ENCODE peak calls at places on chromosomes 16 and 17, in ten cellular contexts. X, B, G, S, H, C, I, E, O and K are unnamed samples.

GRCh38 chr17:57946798-57947358 is 8.3 kb downstream of the CUEDC1 start:
- DNase-seq in X (peak; percentile 42), E (no peak), I (peak; percentile 53), G (peak; percentile 58), S (peak; percentile 45), C (no peak), B (no peak), H (no peak), O (no peak), K (no peak)

GRCh38 chr16:8989099-8989878 is 25.6 kb upstream of the USP7 start:
- DNase-seq in E (no peak), O (peak; percentile 32), S (no peak), B (no peak), G (no peak), X (no peak), C (no peak), I (no peak), H (no peak), K (no peak)

GRCh38 chr17:77666881-77667395 is 291.6 kb upstream of the TNRC6C start:
- DNase-seq in E (no peak), X (no peak), B (peak; percentile 40), C (no peak), I (no peak), G (no peak), S (no peak), O (no peak), H (no peak), K (no peak)

GRCh38 chr17:37813753-37814152 is 68.9 kb upstream of the HNF1B start:
- DNase-seq in C (no peak), O (peak; percentile 99), X (no peak), G (peak; percentile 99), I (no peak), E (no peak), B (no peak), S (no peak), H (peak; percentile 45), K (no peak)

GRCh38 chr16:57537194-57537505 is 779 bp upstream of the CCDC102A start:
- DNase-seq in C (no peak), O (no peak), H (no peak), E (no peak), G (no peak), B (no peak), S (no peak), X (no peak), I (no peak), K (no peak)

GRCh38 chr16:77191259-77191969 is 424 bp downstream of the MON1B start:
- DNase-seq in X (no peak), H (no peak), O (no peak), I (no peak), C (no peak), E (no peak), S (peak; percentile 45), G (no peak), B (no peak), K (no peak)

GRCh38 chr17:82177761-82178498 is 34.7 kb downstream of the CCDC57 start:
- DNase-seq in C (no peak), X (no peak), G (no peak), I (no peak), H (no peak), B (no peak), O (no peak), E (no peak), S (no peak), K (no peak)

GRCh38 chr16:70331091-70331490 is 15.6 kb upstream of the DDX19A start:
- DNase-seq in E (no peak), I (no peak), C (no peak), S (no peak), O (no peak), X (no peak), B (no peak), G (no peak), H (no peak), K (no peak)

GRCh38 chr17:31318298-31319190 is 2.9 kb downstream of the EVI2A start:
- DNase-seq in H (peak; percentile 29), O (peak; percentile 82), B (no peak), C (no peak), X (peak; percentile 27), E (peak; percentile 53), I (peak; percentile 71), S (peak; percentile 54), G (peak; percentile 76), K (no peak)

GRCh38 chr16:24929409-24929808 is 83.6 kb downstream of the SLC5A11 start:
- DNase-seq in E (no peak), G (no peak), S (no peak), X (no peak), C (no peak), O (no peak), B (no peak), H (no peak), I (no peak), K (no peak)

GRCh38 chr16:73384561-73384960 is 336.6 kb upstream of the ZFHX3 start:
- DNase-seq in G (no peak), E (no peak), X (no peak), B (no peak), O (no peak), H (no peak), S (no peak), I (no peak), C (no peak), K (no peak)

GRCh38 chr17:47165137-47165536 is 24.0 kb downstream of the CDC27 start:
- DNase-seq in O (no peak), E (no peak), B (no peak), S (no peak), C (no peak), I (no peak), H (no peak), G (no peak), X (no peak), K (no peak)

GRCh38 chr17:33014751-33015150 is 23.1 kb downstream of the SPACA3 start:
- DNase-seq in B (no peak), S (no peak), H (no peak), I (no peak), E (no peak), C (no peak), X (no peak), G (no peak), O (no peak), K (peak; percentile 21)

GRCh38 chr17:76709077-76709950 is 1.5 kb downstream of the MXRA7 start:
- DNase-seq in E (peak; percentile 89), S (peak; percentile 78), X (no peak), B (no peak), C (peak; percentile 78), O (peak; percentile 97), H (peak; percentile 42), G (peak; percentile 75), I (peak; percentile 97), K (peak; percentile 65)

GRCh38 chr17:46216682-46217081 is 23.5 kb upstream of the KANSL1 start:
- DNase-seq in I (no peak), B (no peak), H (no peak), C (no peak), X (no peak), E (no peak), O (no peak), G (no peak), S (no peak), K (no peak)

GRCh38 chr17:35786941-35787432 is 8.5 kb downstream of the MMP28 start:
- DNase-seq in B (no peak), E (no peak), H (no peak), O (no peak), S (no peak), C (no peak), X (no peak), G (no peak), I (no peak), K (peak; percentile 21)

GRCh38 chr17:41446806-41447205 is 6.0 kb upstream of the KRT38 start:
- DNase-seq in E (no peak), I (no peak), B (no peak), H (no peak), X (no peak), C (no peak), S (no peak), O (peak; percentile 35), G (peak; percentile 91), K (no peak)

GRCh38 chr17:21842332-21843317 is 150.3 kb downstream of the KCNJ18 start:
- DNase-seq in O (no peak), H (no peak), I (no peak), E (no peak), B (no peak), S (no peak), X (no peak), C (no peak), G (no peak), K (no peak)

GRCh38 chr16:86426243-86426642 is 84.1 kb upstream of the FOXF1 start:
- DNase-seq in O (no peak), X (no peak), C (no peak), S (no peak), B (no peak), E (no peak), G (no peak), I (no peak), H (no peak), K (no peak)

GRCh38 chr17:81018044-81018802 is 16.7 kb upstream of the BAIAP2 start:
- DNase-seq in H (no peak), G (no peak), I (no peak), C (peak; percentile 49), B (no peak), X (no peak), E (no peak), S (no peak), O (no peak), K (no peak)

GRCh38 chr16:53773881-53774280 is 69.9 kb downstream of the FTO start:
- DNase-seq in O (no peak), H (no peak), B (no peak), X (no peak), E (no peak), S (no peak), I (no peak), C (no peak), G (no peak), K (no peak)

GRCh38 chr17:38925263-38925995 is at the start of gene LASP1NB:
- DNase-seq in E (peak; percentile 65), S (peak; percentile 62), B (peak; percentile 29), I (no peak), X (no peak), G (no peak), O (no peak), H (peak; percentile 85), C (no peak), K (peak; percentile 89)

GRCh38 chr17:44892250-44892649 is 7.0 kb downstream of the EFTUD2 start:
- DNase-seq in X (no peak), C (no peak), E (no peak), H (no peak), G (no peak), O (no peak), I (no peak), B (no peak), S (no peak), K (no peak)

GRCh38 chr17:8063761-8064589 is 23.5 kb downstream of the ALOX12B start:
- DNase-seq in H (peak; percentile 59), S (no peak), E (no peak), I (no peak), O (no peak), X (no peak), B (no peak), C (no peak), G (no peak), K (no peak)